ENCODE peak calls at places on chromosomes 16 and 17, in six cellular contexts. D is GM10248; H is stimulated activated CD8-positive, alpha-beta memory T cell treated with anti-CD3 and anti-CD28 coated beads, Interleukin-12 subunit alpha, Interleukin-12 subunit beta, amount 100 ng/mL, for 4 hours; E is stimulated activated CD4-positive, alpha-beta T cell treated with anti-CD3 and anti-CD28 coated beads, Interleukin-12 subunit alpha, Interleukin-12 subunit beta, amount 100 ng/mL, for 24 hours; U is NCI-H1092 treated with DMSO at 0.1 percent for 48 hours; Z is aorta. F is an unnamed sample.

GRCh38 chr17:43176119-43176570 is 5.1 kb downstream of the NBR1 start:
- DNase-seq in D (no peak), H (no peak), E (no peak), U (no peak), Z (no peak), F (no peak)

GRCh38 chr17:78140169-78141051 is 5.8 kb upstream of the C17orf99 start:
- DNase-seq in D (peak), H (peak), E (peak), U (peak), Z (peak), F (no peak)

GRCh38 chr16:64339052-64339770 is 782.7 kb downstream of the CDH11 start:
- DNase-seq in D (no peak), H (no peak), E (no peak), U (no peak), Z (no peak), F (no peak)

GRCh38 chr17:16434662-16435061 is 19.3 kb downstream of the TRPV2 start:
- DNase-seq in D (no peak), H (no peak), E (no peak), U (no peak), Z (no peak), F (no peak)

GRCh38 chr16:5709889-5710288 is 612.3 kb upstream of the EEF2KMT start:
- DNase-seq in D (no peak), H (no peak), E (no peak), U (no peak), Z (no peak), F (no peak)

GRCh38 chr17:49438885-49439284 is 24.2 kb upstream of the PHB1 start:
- DNase-seq in D (peak), H (no peak), E (no peak), U (no peak), Z (no peak), F (no peak)

GRCh38 chr17:67633751-67634191 is 84.0 kb upstream of the NOL11 start:
- DNase-seq in D (no peak), H (no peak), E (no peak), U (no peak), Z (no peak), F (no peak)

GRCh38 chr17:8189041-8189710 is 804 bp downstream of the BORCS6 start:
- DNase-seq in D (no peak), H (no peak), E (no peak), U (no peak), Z (peak), F (no peak)

GRCh38 chr17:3738562-3739295 is 15.0 kb downstream of the HASPIN start:
- DNase-seq in D (no peak), H (peak), E (peak), U (peak), Z (no peak), F (peak)

GRCh38 chr17:67682196-67682595 is 35.5 kb upstream of the NOL11 start:
- DNase-seq in D (no peak), H (no peak), E (no peak), U (no peak), Z (no peak), F (no peak)

GRCh38 chr17:27206447-27206846 is 87.5 kb upstream of the WSB1 start:
- DNase-seq in D (no peak), H (no peak), E (no peak), U (no peak), Z (no peak), F (no peak)

GRCh38 chr17:73458191-73458590 is 146.4 kb upstream of the CDC42EP4 start:
- DNase-seq in D (no peak), H (no peak), E (no peak), U (no peak), Z (no peak), F (no peak)

GRCh38 chr16:88968589-88969280 is 8.3 kb downstream of the CBFA2T3 start:
- DNase-seq in D (no peak), H (no peak), E (no peak), U (no peak), Z (no peak), F (no peak)

GRCh38 chr17:45144199-45145034 is 3.9 kb upstream of the HEXIM1 start:
- DNase-seq in D (no peak), H (no peak), E (peak), U (no peak), Z (peak), F (no peak)

GRCh38 chr17:75576661-75577060 is 10.9 kb upstream of the MYO15B start:
- DNase-seq in D (no peak), H (no peak), E (no peak), U (no peak), Z (no peak), F (no peak)

GRCh38 chr16:29717113-29717512 is 28.7 kb downstream of the C16orf54 start:
- DNase-seq in D (no peak), H (no peak), E (no peak), U (no peak), Z (peak), F (no peak)

GRCh38 chr16:18932243-18932997 is 6.2 kb upstream of the SMG1 start:
- DNase-seq in D (no peak), H (no peak), E (no peak), U (no peak), Z (no peak), F (no peak)

GRCh38 chr17:77312786-77313599 is 172.2 kb downstream of the SEC14L1 start:
- DNase-seq in D (no peak), H (no peak), E (no peak), U (no peak), Z (peak), F (peak)